ENCODE peak calls at places on chromosomes 11 and 22, in seven cellular contexts. Z is IMR-90; M is stimulated activated CD4-positive, alpha-beta T cell treated with anti-CD3 and anti-CD28 coated beads, Interleukin-15, amount 100 ng/mL, for 24 hours; H is adipocyte; R is activated CD4-positive, alpha-beta T cell treated with anti-CD3 and anti-CD28 coated beads, Interleukin-2, amount 50 U/mL, for 48 hours; Q is NCI-H187; W is midbrain. X is an unnamed sample.

GRCh38 chr11:13169709-13170108 is 107.9 kb upstream of the BMAL1 start:
- DNase-seq in Z (peak), M (no peak), R (no peak), Q (no peak), W (no peak), H (peak), X (peak)

GRCh38 chr11:17314904-17315426 is 36.6 kb upstream of the NCR3LG1 start:
- DNase-seq in Q (no peak), Z (no peak), W (no peak), M (no peak), R (no peak), H (peak), X (no peak)

GRCh38 chr11:31779268-31779879 is 31.7 kb downstream of the PAX6 start:
- DNase-seq in Z (peak), R (no peak), H (peak), Q (no peak), W (no peak), M (no peak), X (peak)

GRCh38 chr11:112453601-112454577 is 193.2 kb upstream of the PLET1 start:
- DNase-seq in R (peak), M (peak), H (peak), W (no peak), Q (no peak), Z (peak), X (peak)

GRCh38 chr11:90895850-90896249 is 673.0 kb upstream of the CHORDC1 start:
- DNase-seq in W (no peak), R (no peak), M (no peak), Q (no peak), H (no peak), Z (no peak), X (no peak)

GRCh38 chr11:93392862-93393261 is 62.3 kb downstream of the DEUP1 start:
- DNase-seq in R (no peak), M (no peak), Z (no peak), W (no peak), H (peak), Q (no peak), X (no peak)

GRCh38 chr11:19243143-19243542 is 2.4 kb upstream of the E2F8 start:
- DNase-seq in Q (no peak), W (no peak), M (no peak), R (no peak), Z (no peak), H (no peak), X (no peak)

GRCh38 chr11:27319065-27319464 is 44.0 kb downstream of the CCDC34 start:
- DNase-seq in Q (no peak), H (peak), Z (peak), R (no peak), M (peak), W (no peak), X (no peak)

GRCh38 chr22:20803696-20804324 is 29.9 kb downstream of the SERPIND1 start:
- DNase-seq in W (no peak), R (peak), H (peak), Q (no peak), M (peak), Z (peak), X (peak)

GRCh38 chr22:25148149-25148691 is 51.4 kb upstream of the CRYBB3 start:
- DNase-seq in R (no peak), Z (no peak), H (no peak), M (no peak), Q (no peak), W (no peak), X (no peak)